ENCODE peak calls at places on chromosomes 7 and 10, in four cellular contexts. O is neural crest cell, R is NCI-H1105 treated with DMSO at 0.1 percent for 48 hours, Q is non-pigmented ciliary epithelial cell. M is an unnamed sample.

GRCh38 chr7:133796778-133797177 is 330.4 kb upstream of the LRGUK start:
- DNase-seq in O (no peak), R (peak; percentile 2), Q (no peak), M (no peak)

GRCh38 chr7:146002431-146003078 is 114.0 kb upstream of the CNTNAP2 start:
- DNase-seq in O (no peak), R (no peak), Q (no peak), M (no peak)

GRCh38 chr10:94178475-94179251 is 184.1 kb downstream of the NOC3L start:
- DNase-seq in O (no peak), R (no peak), Q (no peak), M (no peak)

GRCh38 chr10:88897019-88897853 is 17.2 kb downstream of the STAMBPL1 start:
- DNase-seq in O (no peak), R (no peak), Q (no peak), M (no peak)

GRCh38 chr10:19788075-19788686 is 28.1 kb upstream of the PLXDC2 start:
- DNase-seq in O (peak; percentile 34), R (no peak), Q (peak; percentile 43), M (no peak)

GRCh38 chr10:131736321-131736980 is 164.4 kb upstream of the PPP2R2D start:
- DNase-seq in O (no peak), R (no peak), Q (no peak), M (no peak)

GRCh38 chr10:91367127-91367531 is 43.0 kb upstream of the HECTD2 start:
- DNase-seq in O (no peak), R (no peak), Q (no peak), M (no peak)

GRCh38 chr10:42876476-42876875 is 93.9 kb downstream of the BMS1 start:
- DNase-seq in O (no peak), R (no peak), Q (no peak), M (no peak)

GRCh38 chr7:74179935-74180604 is 5.9 kb downstream of the EIF4H start:
- DNase-seq in O (no peak), R (no peak), Q (no peak), M (no peak)

GRCh38 chr7:142885311-142886230 is at the start of gene TRPV6:
- DNase-seq in O (no peak), R (no peak), Q (no peak), M (no peak)

GRCh38 chr7:21941570-21942224 is 4.0 kb downstream of the CDCA7L start:
- DNase-seq in O (no peak), R (no peak), Q (no peak), M (no peak)

GRCh38 chr7:102318482-102318971 is 31.9 kb downstream of the SH2B2 start:
- DNase-seq in O (no peak), R (peak; percentile 7), Q (no peak), M (no peak)

GRCh38 chr7:5607958-5608656 is 173.4 kb downstream of the RNF216 start:
- DNase-seq in O (no peak), R (no peak), Q (no peak), M (no peak)

GRCh38 chr10:80699602-80700039 is 161.9 kb downstream of the SH2D4B start:
- DNase-seq in O (peak; percentile 94), R (peak; percentile 65), Q (peak; percentile 13), M (peak; percentile 86)

GRCh38 chr7:1676550-1677071 is 6.5 kb downstream of the ELFN1 start:
- DNase-seq in O (no peak), R (no peak), Q (no peak), M (no peak)

GRCh38 chr7:17298840-17299476 is 506 bp downstream of the AHR start:
- DNase-seq in O (no peak), R (peak; percentile 69), Q (no peak), M (peak; percentile 55)